ENCODE peak calls at places on chromosomes 4 and X, in four cellular contexts. M is iPS DF 19.7; L is activated naive CD4-positive, alpha-beta T cell treated with anti-CD3 and anti-CD28 coated beads for 36 hours; G is CD4-positive, alpha-beta T cell. I is an unnamed sample.

GRCh38 chrX:132648870-132649269 is 160.0 kb upstream of the MBNL3 start:
- DNase-seq in M (no peak), G (no peak), L (no peak), I (no peak)

GRCh38 chrX:67288958-67289641 is 254.7 kb upstream of the AR start:
- DNase-seq in G (no peak), M (no peak), L (no peak), I (no peak)

GRCh38 chrX:150570512-150570911 is 2.1 kb downstream of the MTM1 start:
- DNase-seq in G (no peak), L (no peak), M (no peak), I (no peak)

GRCh38 chrX:121579016-121579760 is 531.8 kb downstream of the GLUD2 start:
- DNase-seq in M (no peak), G (no peak), L (peak), I (peak)

GRCh38 chr4:3699678-3700077 is 66.5 kb upstream of the ADRA2C start:
- DNase-seq in G (no peak), M (no peak), L (no peak), I (no peak)

GRCh38 chrX:68416592-68416991 is 16.7 kb downstream of the OPHN1 start:
- DNase-seq in G (no peak), L (no peak), M (no peak), I (no peak)

GRCh38 chrX:64195862-64196261 is 9.6 kb downstream of the AMER1 start:
- DNase-seq in M (no peak), G (no peak), L (no peak), I (no peak)

GRCh38 chr4:186902361-186902760 is 178.7 kb upstream of the FAT1 start:
- DNase-seq in G (no peak), M (no peak), L (no peak), I (no peak)

GRCh38 chrX:154710309-154710708 is 40.6 kb downstream of the GAB3 start:
- DNase-seq in G (no peak), M (no peak), L (no peak), I (no peak)

I was measured in NCI-H1092.